ENCODE peak calls at places on chromosomes 13 and 19, in nine cellular contexts. I, O, U, S, F, N, H, Y and Q are unnamed samples.

GRCh38 chr13:110575322-110576069 is 14.0 kb upstream of the RAB20 start:
- DNase-seq in H (peak; percentile 61), I (no peak), N (peak; percentile 18), U (peak; percentile 48), O (no peak), Y (no peak), F (peak; percentile 42), S (peak; percentile 44), Q (peak; percentile 39)

GRCh38 chr13:94280357-94280756 is 199.1 kb downstream of the DCT start:
- DNase-seq in N (no peak), Y (no peak), O (no peak), U (peak; percentile 36), F (no peak), S (no peak), H (no peak), I (no peak), Q (no peak)

GRCh38 chr19:8366961-8367326 is 3.0 kb downstream of the ANGPTL4 start:
- DNase-seq in O (no peak), H (no peak), U (no peak), F (no peak), Y (no peak), I (no peak), S (no peak), N (no peak), Q (peak; percentile 40)

GRCh38 chr13:27120811-27121210 is 50.8 kb downstream of the USP12 start:
- DNase-seq in Y (peak; percentile 55), O (no peak), S (no peak), U (peak; percentile 28), H (no peak), N (no peak), I (no peak), F (no peak), Q (no peak)

GRCh38 chr19:47124937-47125668 is 5.5 kb upstream of the SAE1 start:
- DNase-seq in Y (peak; percentile 74), I (no peak), N (peak; percentile 83), H (peak; percentile 69), O (no peak), U (peak; percentile 78), S (peak; percentile 73), F (peak; percentile 70), Q (peak; percentile 81)

GRCh38 chr13:49641810-49642291 is 13.5 kb downstream of the ARL11 start:
- DNase-seq in S (no peak), F (peak; percentile 48), Y (no peak), N (no peak), I (no peak), U (peak; percentile 88), H (no peak), O (no peak), Q (peak; percentile 94)

GRCh38 chr13:73936001-73936400 is 198.2 kb downstream of the KLF12 start:
- DNase-seq in H (no peak), S (no peak), O (no peak), U (peak; percentile 46), Y (peak; percentile 64), I (no peak), F (no peak), N (no peak), Q (no peak)

GRCh38 chr13:30045916-30046704 is 195.7 kb upstream of the UBL3 start:
- DNase-seq in F (no peak), U (peak; percentile 88), Y (no peak), N (no peak), O (peak; percentile 7), S (no peak), I (no peak), H (no peak), Q (peak; percentile 95)

GRCh38 chr19:51602189-51602854 is 27.9 kb downstream of the SIGLEC5 start:
- DNase-seq in I (no peak), F (no peak), U (no peak), O (no peak), N (no peak), Y (no peak), H (no peak), S (no peak), Q (no peak)

GRCh38 chr19:51610576-51610975 is 19.6 kb downstream of the SIGLEC5 start:
- DNase-seq in U (no peak), O (no peak), H (no peak), S (no peak), Y (no peak), N (no peak), I (no peak), F (no peak), Q (no peak)

GRCh38 chr19:51607920-51608562 is 22.2 kb downstream of the SIGLEC5 start:
- DNase-seq in I (peak; percentile 50), Y (peak; percentile 60), S (no peak), F (peak; percentile 82), N (peak; percentile 82), U (peak; percentile 70), O (peak; percentile 91), H (peak; percentile 81), Q (peak; percentile 83)

DNA sequence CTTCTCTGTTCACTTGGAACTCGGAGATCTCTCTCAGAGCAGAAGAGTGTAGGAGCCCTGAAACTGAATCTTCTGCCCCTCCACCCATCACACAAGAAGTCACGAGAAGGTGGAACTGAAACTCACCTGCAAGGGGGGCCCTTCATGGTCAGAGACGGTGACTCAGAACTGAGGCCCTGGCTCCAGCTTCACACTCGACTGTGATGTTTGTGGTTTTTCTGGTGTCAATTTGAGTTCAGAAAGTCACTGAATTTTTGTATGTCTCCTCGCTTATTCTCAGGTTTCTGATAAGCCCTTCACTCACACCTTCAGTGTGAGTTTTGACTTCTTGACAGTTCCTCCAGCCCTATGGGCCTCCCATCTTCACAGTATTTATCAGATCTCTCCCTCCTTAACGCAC is 23.1 kb downstream of the SIGLEC5 start:
- DNase-seq in O (no peak), H (no peak), U (no peak), Y (no peak), N (no peak), I (no peak), F (no peak), S (no peak), Q (no peak)
- H3K27ac ChIP-seq in O (no peak overlapping the region), H (no peak overlapping the region), U (no peak overlapping the region), Y (no peak overlapping the region), N (no peak overlapping the region), I (no peak overlapping the region), F (no peak overlapping the region), S (no peak overlapping the region), Q (no peak overlapping the region)

GRCh38 chr13:71621152-71622124 is 245.6 kb downstream of the DACH1 start:
- DNase-seq in U (no peak), S (peak; percentile 42), I (no peak), O (no peak), H (no peak), F (no peak), N (no peak), Y (peak; percentile 50), Q (no peak)

GRCh38 chr13:71619096-71619495 is 247.9 kb downstream of the DACH1 start:
- DNase-seq in N (no peak), F (no peak), H (no peak), I (no peak), S (no peak), Y (no peak), O (no peak), U (no peak), Q (no peak)

GRCh38 chr13:71613347-71613746 is 253.7 kb downstream of the DACH1 start:
- DNase-seq in N (no peak), H (no peak), O (no peak), S (no peak), Y (peak; percentile 32), U (no peak), F (no peak), I (no peak), Q (no peak)

GRCh38 chr13:71618154-71618553 is 248.8 kb downstream of the DACH1 start:
- DNase-seq in N (no peak), O (no peak), U (peak; percentile 53), Y (peak; percentile 29), S (no peak), F (no peak), H (no peak), I (peak; percentile 32), Q (peak; percentile 1)
- H3K9ac ChIP-seq in N (no peak overlapping the region), O (no peak overlapping the region), U (no peak overlapping the region), Y (no peak overlapping the region), S (no peak overlapping the region), F (no peak overlapping the region), H (no peak overlapping the region), I (no peak overlapping the region), Q (no peak overlapping the region)

GRCh38 chr13:107069107-107069776 is 501.3 kb upstream of the ARGLU1 start:
- DNase-seq in O (no peak), N (peak; percentile 12), S (peak; percentile 34), Y (no peak), H (no peak), F (no peak), U (peak; percentile 48), I (no peak), Q (no peak)

GRCh38 chr13:107066355-107066754 is 498.4 kb upstream of the ARGLU1 start:
- DNase-seq in O (no peak), H (no peak), S (no peak), N (no peak), F (no peak), U (peak; percentile 79), I (no peak), Y (no peak), Q (no peak)

DNA sequence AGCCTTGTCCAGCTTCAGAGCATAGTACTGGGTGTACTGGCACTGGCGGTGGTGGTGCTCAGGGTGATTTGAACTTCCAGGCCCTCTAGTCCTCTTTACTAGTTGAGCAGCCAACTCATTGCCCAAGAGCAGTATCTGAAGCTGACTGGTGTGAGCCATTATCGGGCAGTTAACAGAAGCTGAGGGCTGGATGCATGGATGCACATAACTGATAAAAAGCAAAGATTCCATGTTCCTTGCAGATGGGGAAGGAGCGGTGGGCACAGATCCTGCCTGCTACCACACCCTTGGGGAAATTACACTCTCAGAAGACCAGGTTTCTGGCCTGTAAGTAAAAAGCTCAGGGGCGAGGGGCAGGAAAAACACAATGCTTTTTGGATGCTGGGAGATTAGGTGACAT is 499.4 kb upstream of the ARGLU1 start:
- DNase-seq in U (no peak), O (no peak), I (no peak), H (no peak), F (no peak), Y (no peak), N (no peak), S (peak; percentile 11), Q (no peak)
- H3K27ac ChIP-seq in U (no peak overlapping the region), O (no peak overlapping the region), I (no peak overlapping the region), H (no peak overlapping the region), F (no peak overlapping the region), Y (no peak overlapping the region), N (no peak overlapping the region), S (no peak overlapping the region), Q (no peak overlapping the region)

GRCh38 chr19:40411958-40412499 is 1.1 kb downstream of the PRX start:
- DNase-seq in Y (no peak), O (no peak), H (no peak), U (no peak), I (no peak), S (peak; percentile 11), N (no peak), F (peak; percentile 56), Q (no peak)

GRCh38 chr19:40412866-40413265 is 312 bp downstream of the PRX start:
- DNase-seq in Y (no peak), O (no peak), U (no peak), N (no peak), H (no peak), I (no peak), F (no peak), S (no peak), Q (no peak)

GRCh38 chr19:40411125-40411842 is 1.9 kb downstream of the PRX start:
- DNase-seq in I (no peak), U (no peak), S (peak; percentile 12), Y (no peak), O (no peak), H (no peak), F (peak; percentile 11), N (no peak), Q (no peak)

GRCh38 chr19:40407714-40408600 is 5.2 kb downstream of the PRX start:
- DNase-seq in O (no peak), I (no peak), Y (no peak), U (no peak), S (no peak), N (no peak), H (peak; percentile 30), F (peak; percentile 41), Q (no peak)

DNA sequence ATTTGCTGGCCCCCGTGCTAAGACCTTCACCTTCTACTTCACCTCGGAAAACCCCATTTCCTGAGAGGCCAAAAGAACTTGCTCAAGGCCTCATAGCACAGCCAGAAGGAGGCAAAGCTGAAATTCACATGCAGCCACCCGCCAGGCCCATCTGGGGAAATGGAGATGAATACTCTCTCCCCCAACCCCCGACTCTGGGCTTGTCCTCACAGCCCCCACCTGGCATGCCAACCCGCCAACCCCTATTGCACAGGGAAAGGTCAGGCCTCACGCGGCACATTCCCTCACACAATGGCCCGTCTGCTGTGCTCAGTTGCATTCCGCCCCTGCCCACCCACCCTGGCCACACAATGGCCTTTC is 3.2 kb downstream of the PRX start:
- DNase-seq in O (no peak), F (no peak), N (peak; percentile 73), I (no peak), S (no peak), Y (no peak), H (peak; percentile 67), U (no peak), Q (no peak)
- H3K9ac ChIP-seq in O (no peak overlapping the region), F (no peak overlapping the region), N (no peak overlapping the region), I (no peak overlapping the region), S (no peak overlapping the region), Y (no peak overlapping the region), H (no peak overlapping the region), U (no peak overlapping the region), Q (no peak overlapping the region)